ENCODE peak calls at places on chromosomes 4 and X, in eight cellular contexts. W is mammary epithelial cell, B is A673, M is NT2/D1, I is suprapubic skin, A is tibial nerve, C is endodermal cell, R is prostate gland. J is an unnamed sample. For H3K27me3 and H3K36me3, the result is how much of the 10 kb centered on the place peaks cover.

GRCh38 chr4:66911898-66912297 is 633.4 kb downstream of the CENPC start:
- DNase-seq in R (no peak), I (no peak), B (no peak), C (no peak), W (peak), A (no peak), M (no peak), J (no peak)

GRCh38 chr4:183875251-183875825 is 29.8 kb upstream of the STOX2 start:
- DNase-seq in M (no peak), R (no peak), I (no peak), B (no peak), W (no peak), A (no peak), C (no peak), J (no peak)

GRCh38 chr4:1460967-1461868 is 55.0 kb upstream of the NKX1-1 start:
- DNase-seq in I (no peak), M (no peak), R (no peak), C (peak), B (no peak), A (no peak), W (no peak), J (no peak)

GRCh38 chrX:37580080-37580479 is 8.6 kb downstream of the LANCL3 start:
- DNase-seq in R (no peak), M (no peak), C (no peak), W (peak), A (no peak), B (no peak), I (no peak), J (peak)

GRCh38 chr4:158006973-158007372 is 165.9 kb downstream of the GASK1B start:
- DNase-seq in I (no peak), B (peak), M (no peak), C (no peak), A (no peak), W (no peak), R (no peak), J (no peak)

GRCh38 chrX:119989905-119990408 is 46.4 kb upstream of the NKAP start:
- DNase-seq in B (no peak), M (no peak), C (peak), I (no peak), A (no peak), W (no peak), R (no peak), J (no peak)

GRCh38 chr4:148092316-148093014 is 349.7 kb downstream of the NR3C2 start:
- DNase-seq in C (no peak), I (no peak), R (no peak), B (no peak), A (no peak), W (no peak), M (no peak), J (no peak)

GRCh38 chr4:41532336-41532735 is 5.6 kb upstream of the LIMCH1 start:
- DNase-seq in M (no peak), W (no peak), B (no peak), R (no peak), A (no peak), C (no peak), I (no peak), J (no peak)

GRCh38 chr4:149264093-149264733 is 551.4 kb downstream of the IQCM start:
- DNase-seq in B (peak), W (peak), C (peak), I (no peak), M (peak), R (peak), A (no peak), J (peak)

GRCh38 chr4:6854098-6854744 is 55.4 kb upstream of the TBC1D14 start:
- DNase-seq in A (no peak), C (no peak), I (no peak), W (no peak), M (no peak), R (no peak), B (no peak), J (no peak)

GRCh38 chrX:3518870-3519269 is 172.4 kb upstream of the MXRA5 start:
- DNase-seq in W (peak), R (no peak), I (peak), M (no peak), A (no peak), C (no peak), B (no peak), J (no peak)

GRCh38 chrX:135516376-135516775 is 4.1 kb upstream of the INTS6L start:
- DNase-seq in M (no peak), C (peak), I (no peak), R (no peak), W (no peak), A (no peak), B (peak), J (no peak)

DNA sequence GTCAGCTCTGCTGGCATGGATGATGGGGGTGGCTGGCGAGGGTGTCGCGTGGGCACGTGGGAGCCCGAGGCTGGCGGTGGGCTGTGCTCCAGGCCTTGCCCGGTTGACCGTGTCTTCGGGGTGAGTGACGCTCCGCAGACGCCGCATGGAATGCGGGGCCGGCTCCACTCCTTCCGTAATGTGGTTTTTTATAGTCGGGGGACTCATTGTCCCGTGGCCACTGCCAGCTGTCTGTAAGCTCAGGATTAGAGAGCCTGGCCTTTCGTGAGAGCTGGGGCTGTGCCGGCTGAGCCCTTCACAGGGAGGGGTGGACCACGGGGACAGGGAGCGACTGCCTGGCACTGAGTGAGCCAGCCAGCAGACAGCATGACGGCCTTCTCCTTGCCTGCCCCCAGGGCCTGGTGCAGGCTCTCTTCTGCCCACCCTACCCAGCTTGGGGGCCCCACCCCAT is 20.4 kb downstream of the DOK7 start:
- DNase-seq in I (no peak), W (no peak), C (no peak), R (no peak), A (no peak), B (no peak), M (no peak), J (no peak)
- H3K27me3 ChIP-seq in I (half or more), W (under half), C (under half), R (under half), A (under half), B (under half), M (half or more), J (half or more)

DNA sequence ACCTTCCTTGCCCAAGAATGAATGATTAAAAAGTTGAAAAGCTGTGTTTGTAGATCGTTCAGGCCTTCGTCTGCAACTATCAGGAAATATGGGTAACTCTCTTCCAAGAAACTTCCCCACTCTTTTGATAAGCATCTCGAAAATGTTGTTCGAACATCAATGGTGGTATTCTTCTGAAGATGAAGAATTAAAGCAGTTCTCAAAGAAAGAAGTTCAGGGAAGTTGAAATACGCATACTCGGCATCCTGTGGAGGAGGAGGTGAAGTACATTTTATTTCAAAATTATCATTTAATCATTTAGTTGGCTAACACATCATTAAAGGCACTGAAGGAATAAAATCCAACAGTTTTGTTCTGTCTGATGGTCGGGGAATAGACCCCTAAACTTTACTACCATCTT is 12.1 kb downstream of the DDX60 start:
- DNase-seq in R (no peak), I (no peak), A (no peak), C (no peak), M (no peak), B (no peak), W (no peak), J (no peak)
- H3K36me3 ChIP-seq in R (under half), I (under half), A (under half), C (under half), M (under half), B (under half), W (under half), J (under half)

GRCh38 chr4:8225704-8226443 is 26.8 kb downstream of the SH3TC1 start:
- DNase-seq in M (peak), W (no peak), R (no peak), A (no peak), B (no peak), I (no peak), C (peak), J (no peak)

GRCh38 chr4:8225290-8225625 is 26.2 kb downstream of the SH3TC1 start:
- DNase-seq in C (no peak), M (no peak), W (no peak), B (no peak), I (no peak), R (no peak), A (no peak), J (no peak)

GRCh38 chr4:8228319-8229250 is 29.5 kb downstream of the SH3TC1 start:
- DNase-seq in I (no peak), R (peak), B (peak), A (peak), M (no peak), C (no peak), W (peak), J (no peak)

GRCh38 chr4:8227771-8228318 is 28.8 kb downstream of the SH3TC1 start:
- DNase-seq in R (no peak), A (no peak), W (no peak), M (no peak), C (no peak), B (no peak), I (no peak), J (no peak)

GRCh38 chr4:8227201-8227770 is 28.2 kb downstream of the SH3TC1 start:
- DNase-seq in I (no peak), M (no peak), B (no peak), R (no peak), C (no peak), W (no peak), A (no peak), J (no peak)
- H3K27me3 ChIP-seq in I (under half), M (under half), B (under half), R (under half), C (under half), W (under half), A (under half), J (under half)

DNA sequence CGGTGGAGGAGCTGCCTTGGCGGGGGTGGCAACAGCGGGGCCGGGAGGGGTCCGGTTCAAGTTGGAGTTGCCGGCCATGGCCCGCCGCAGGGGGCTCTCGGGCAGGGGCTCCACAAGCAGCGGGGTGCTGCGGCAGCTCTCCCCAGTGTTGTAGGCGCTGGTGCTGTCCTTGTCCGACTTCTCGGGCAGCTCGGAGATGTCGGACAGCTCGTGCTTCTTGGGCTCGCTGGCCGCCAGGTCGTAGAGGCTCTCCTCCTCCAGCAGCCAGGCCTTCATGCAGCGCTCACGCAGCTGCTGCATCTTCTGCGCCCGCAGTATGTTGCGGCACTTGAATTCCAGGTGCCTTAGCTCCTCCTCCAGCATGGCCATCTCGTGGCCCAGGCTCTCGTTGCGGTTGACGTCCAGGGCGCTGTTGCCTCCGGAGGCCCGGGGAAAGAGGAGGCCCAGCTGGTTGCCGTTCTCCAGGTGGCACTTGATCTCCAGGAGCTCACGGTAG is 9.7 kb downstream of the SSR4 start:
- DNase-seq in I (no peak), M (no peak), B (no peak), W (no peak), A (no peak), R (no peak), C (no peak), J (no peak)
- H3K36me3 ChIP-seq in I (under half), M (under half), B (under half), W (under half), A (under half), R (under half), C (under half), J (under half)

DNA sequence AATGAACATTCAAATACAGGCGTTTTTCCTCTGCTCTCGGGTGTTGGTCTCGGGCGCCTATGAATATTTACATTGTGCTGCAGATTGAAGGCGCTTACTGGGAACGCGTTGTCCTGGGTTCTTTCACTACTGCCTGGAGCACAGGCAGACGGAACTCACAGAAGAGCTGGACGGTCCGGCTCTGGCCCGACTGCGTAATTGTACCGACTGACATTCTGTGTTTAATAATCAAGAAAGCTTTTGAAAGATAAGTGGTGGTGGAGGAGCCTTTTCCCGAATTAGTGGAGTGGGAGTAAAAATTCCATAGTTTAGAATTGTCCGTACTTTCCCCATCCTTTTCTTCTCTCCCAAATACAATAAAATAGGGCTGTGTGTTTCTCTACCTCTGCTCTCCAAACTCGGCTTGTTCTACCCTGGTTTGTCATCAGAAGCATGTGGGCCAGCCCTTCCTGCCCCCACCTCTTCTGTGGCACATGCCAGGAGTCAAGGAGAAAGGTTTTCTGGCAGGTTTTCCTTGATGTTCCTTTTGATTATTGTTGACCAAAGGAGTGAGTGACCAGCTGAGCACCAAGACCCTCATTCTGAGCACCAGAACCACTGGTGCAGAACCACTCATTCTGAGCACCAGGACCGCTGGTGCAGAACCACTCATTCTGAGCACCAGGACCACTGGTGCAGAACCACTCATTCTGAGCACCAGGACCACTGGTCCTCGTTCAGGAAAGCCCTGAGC is 2.3 kb downstream of the FHDC1 start:
- DNase-seq in I (no peak), A (no peak), R (peak), C (peak), W (peak), M (no peak), B (no peak), J (no peak)
- H3K27me3 ChIP-seq in I (under half), A (under half), R (under half), C (under half), W (under half), M (under half), B (half or more), J (under half)

GRCh38 chr4:144633215-144633614 is 12.7 kb upstream of the HHIP start:
- DNase-seq in M (no peak), I (no peak), C (no peak), A (no peak), W (no peak), B (no peak), R (no peak), J (no peak)
- H3K36me3 ChIP-seq in M (under half), I (under half), C (under half), A (under half), W (under half), B (under half), R (under half), J (under half)

DNA sequence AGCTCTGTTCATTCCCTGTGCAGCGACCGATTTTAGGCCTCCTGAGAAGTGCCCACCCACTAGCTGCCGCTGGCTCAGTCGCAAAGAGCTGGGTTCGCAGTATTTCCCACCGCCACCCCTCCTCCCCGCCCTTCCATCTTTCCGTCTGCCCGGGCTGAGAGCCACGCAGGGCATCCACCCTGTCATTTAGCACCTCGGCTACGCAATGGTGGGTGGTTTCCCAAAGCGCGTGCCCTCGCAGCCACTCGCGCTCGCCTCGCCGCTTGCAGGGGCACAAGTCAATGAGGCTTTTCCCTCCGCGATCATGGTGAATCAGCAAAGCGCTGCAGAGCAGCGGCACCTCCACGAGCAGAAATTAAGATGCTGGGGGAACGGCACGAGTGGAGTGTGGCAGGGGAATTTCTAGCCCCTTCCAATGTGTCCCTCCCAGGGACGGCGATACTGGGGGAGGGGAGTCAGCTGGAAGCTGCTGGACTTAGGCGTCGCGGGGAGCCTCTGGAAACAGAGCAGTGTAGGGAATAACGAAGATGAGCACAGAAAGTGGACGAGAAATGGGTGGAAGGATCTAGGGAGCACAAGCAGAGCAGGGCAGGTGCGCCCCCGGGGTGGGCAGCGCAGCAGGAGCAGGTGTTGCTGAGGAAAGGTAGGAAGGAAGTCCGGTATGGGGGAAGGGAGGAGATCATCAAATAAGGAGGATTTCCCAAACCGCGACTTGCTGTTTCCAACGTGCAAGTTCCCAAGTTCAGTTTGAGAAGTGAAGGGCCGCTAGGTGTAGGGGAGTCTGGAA is 2.4 kb upstream of the PTCHD1 start:
- DNase-seq in C (peak), I (no peak), A (no peak), W (no peak), B (no peak), M (no peak), R (peak), J (no peak)
- H3K27me3 ChIP-seq in C (half or more), I (under half), A (under half), W (under half), B (half or more), M (half or more), R (under half), J (half or more)

GRCh38 chrX:153956044-153956907 is 11.8 kb upstream of the RENBP start:
- DNase-seq in W (no peak), C (no peak), A (no peak), M (no peak), B (no peak), I (no peak), R (no peak), J (no peak)

GRCh38 chrX:153955451-153955732 is 10.9 kb upstream of the RENBP start:
- DNase-seq in R (no peak), A (no peak), W (no peak), C (no peak), I (no peak), B (no peak), M (no peak), J (no peak)

GRCh38 chrX:153954618-153955450 is 10.4 kb upstream of the RENBP start:
- DNase-seq in A (no peak), R (no peak), I (no peak), B (no peak), W (no peak), C (no peak), M (no peak), J (no peak)

GRCh38 chrX:153958605-153959004 is 13.0 kb downstream of the HCFC1 start:
- DNase-seq in I (no peak), B (no peak), W (no peak), A (no peak), C (no peak), R (no peak), M (no peak), J (no peak)

GRCh38 chrX:153957224-153957623 is 12.8 kb upstream of the RENBP start:
- DNase-seq in R (no peak), I (no peak), B (no peak), W (no peak), A (no peak), C (no peak), M (no peak), J (no peak)
- H3K36me3 ChIP-seq in R (under half), I (half or more), B (half or more), W (under half), A (under half), C (under half), M (half or more), J (half or more)

GRCh38 chrX:71111851-71112468 is 583 bp upstream of the IL2RG start:
- DNase-seq in C (no peak), A (no peak), W (no peak), R (no peak), M (no peak), B (no peak), I (no peak), J (no peak)

GRCh38 chrX:71118032-71118984 is at the start of gene MED12:
- DNase-seq in A (peak), W (peak), R (peak), M (peak), I (peak), C (peak), B (peak), J (peak)

GRCh38 chrX:71118985-71119535 is 664 bp downstream of the MED12 start:
- DNase-seq in M (no peak), A (no peak), C (no peak), W (no peak), I (no peak), R (no peak), B (no peak), J (peak)

GRCh38 chrX:71117358-71117757 is 1.0 kb upstream of the MED12 start:
- DNase-seq in B (no peak), W (no peak), I (no peak), C (no peak), R (no peak), M (no peak), A (no peak), J (no peak)
- H3K27me3 ChIP-seq in B (under half), W (under half), I (under half), C (under half), R (under half), M (under half), A (under half), J (under half)

J was measured in HAP-1.